ENCODE peak calls at places on chromosome 22, in four cellular contexts. C is H1, Y is K562, A is HL-60. U is an unnamed sample.

GRCh38 chr22:50340157-50340879 is 2.8 kb upstream of the PPP6R2 start:
- DNase-seq in C (no peak), Y (no peak), A (no peak), U (peak)

GRCh38 chr22:19597399-19597735 is 73.2 kb upstream of the CLDN5 start:
- DNase-seq in C (no peak), Y (peak), A (no peak), U (no peak)

GRCh38 chr22:30382340-30382739 is 4.9 kb downstream of the RNF215 start:
- DNase-seq in C (no peak), Y (no peak), A (no peak), U (no peak)

GRCh38 chr22:43567691-43568308 is 156.0 kb downstream of the MPPED1 start:
- DNase-seq in C (no peak), Y (no peak), A (no peak), U (no peak)

GRCh38 chr22:37782340-37783168 is 25.2 kb upstream of the GCAT start:
- DNase-seq in C (no peak), Y (peak), A (no peak), U (no peak)

GRCh38 chr22:46256358-46256958 is 6.4 kb upstream of the CDPF1 start:
- DNase-seq in C (no peak), Y (no peak), A (no peak), U (no peak)

GRCh38 chr22:41508770-41509170 is 35.5 kb downstream of the POLR3H start:
- DNase-seq in C (no peak), Y (no peak), A (no peak), U (no peak)

GRCh38 chr22:43566561-43567332 is 154.9 kb downstream of the MPPED1 start:
- DNase-seq in C (no peak), Y (no peak), A (no peak), U (no peak)

GRCh38 chr22:39472570-39473556 is 16.1 kb downstream of the MGAT3 start:
- DNase-seq in C (no peak), Y (peak), A (no peak), U (no peak)

GRCh38 chr22:50621491-50621880 is 6.5 kb downstream of the ARSA start:
- DNase-seq in C (no peak), Y (no peak), A (peak), U (peak)

GRCh38 chr22:47727656-47728055 is 965.2 kb downstream of the TBC1D22A start:
- DNase-seq in C (no peak), Y (no peak), A (no peak), U (no peak)
- TF ChIP-seq GABPA in C (no peak), Y (no peak), A (no peak), U (no peak)

GRCh38 chr22:48404004-48404403 is 1423.7 kb downstream of the BRD1 start:
- DNase-seq in C (no peak), Y (no peak), A (no peak), U (no peak)
- TF ChIP-seq GABPA in C (no peak), Y (no peak), A (no peak), U (no peak)

GRCh38 chr22:34001701-34002466 is 81.6 kb upstream of the LARGE1 start:
- DNase-seq in C (no peak), Y (no peak), A (no peak), U (no peak)

GRCh38 chr22:34000879-34001526 is 80.7 kb upstream of the LARGE1 start:
- DNase-seq in C (no peak), Y (no peak), A (no peak), U (no peak)

GRCh38 chr22:33996824-33997223 is 76.5 kb upstream of the LARGE1 start:
- DNase-seq in C (no peak), Y (no peak), A (no peak), U (no peak)
- TF ChIP-seq GABPA in C (no peak), Y (no peak), A (no peak), U (no peak)

GRCh38 chr22:35349704-35350538 is 31.0 kb upstream of the HMOX1 start:
- DNase-seq in C (no peak), Y (no peak), A (no peak), U (peak)
- TF ChIP-seq GABPA in C (no peak), Y (no peak), A (no peak), U (no peak)